ENCODE peak calls at places on chromosomes 16 and 17, in five cellular contexts. J, Z, W, A and T are unnamed samples. For H3K4me1 and H3K9me3, the result is how much of the 10 kb centered on the place peaks cover.

GRCh38 chr16:10937068-10937859 is 5.0 kb downstream of the DEXI start:
- DNase-seq in W (no peak), J (no peak), Z (peak), A (no peak), T (no peak)

GRCh38 chr17:27155866-27156265 is 138.0 kb upstream of the WSB1 start:
- DNase-seq in Z (no peak), A (peak), J (no peak), W (no peak), T (no peak)

GRCh38 chr17:81528651-81529436 is 667 bp downstream of the FSCN2 start:
- DNase-seq in J (no peak), Z (no peak), A (no peak), W (no peak), T (no peak)

GRCh38 chr17:10907370-10907769 is 69.5 kb upstream of the PIRT start:
- DNase-seq in A (no peak), J (no peak), W (no peak), Z (no peak), T (no peak)

GRCh38 chr17:55320594-55321506 is 56.1 kb downstream of the HLF start:
- DNase-seq in J (peak), A (no peak), W (no peak), Z (peak), T (no peak)

GRCh38 chr17:50075446-50076032 is 19.6 kb upstream of the PDK2 start:
- DNase-seq in W (no peak), A (peak), Z (no peak), J (no peak), T (no peak)

GRCh38 chr16:89051521-89052166 is 42.0 kb upstream of the ACSF3 start:
- DNase-seq in A (peak), W (no peak), J (peak), Z (no peak), T (no peak)

GRCh38 chr16:51851111-51851510 is 695.8 kb downstream of the TOX3 start:
- DNase-seq in Z (no peak), A (no peak), J (no peak), W (no peak), T (no peak)

GRCh38 chr17:75557075-75557851 is 30.3 kb upstream of the MYO15B start:
- DNase-seq in Z (peak), W (peak), J (no peak), A (peak), T (no peak)

GRCh38 chr17:82400830-82401229 is 17.3 kb upstream of the HEXD start:
- DNase-seq in J (peak), W (no peak), Z (peak), A (peak), T (peak)

GRCh38 chr16:80105160-80105559 is 435.6 kb upstream of the DYNLRB2 start:
- DNase-seq in Z (no peak), J (no peak), W (no peak), A (no peak), T (no peak)

GRCh38 chr17:48626470-48627241 is 498 bp upstream of the HOXB9 start:
- DNase-seq in W (no peak), J (no peak), A (peak), Z (no peak), T (peak)

GRCh38 chr17:40555296-40556190 is 9.7 kb downstream of the CCR7 start:
- DNase-seq in J (no peak), W (no peak), Z (peak), A (no peak), T (no peak)

GRCh38 chr17:37406635-37407455 is at the start of the genes ACACA and TADA2A:
- DNase-seq in J (peak), A (peak), Z (peak), W (peak), T (peak)

GRCh38 chr16:29892458-29892813 is 6.9 kb downstream of the SEZ6L2 start:
- DNase-seq in W (no peak), A (no peak), Z (no peak), J (no peak), T (no peak)

GRCh38 chr17:40952675-40953074 is 14.1 kb downstream of the KRT39 start:
- DNase-seq in A (no peak), Z (no peak), W (no peak), J (no peak), T (no peak)

DNA sequence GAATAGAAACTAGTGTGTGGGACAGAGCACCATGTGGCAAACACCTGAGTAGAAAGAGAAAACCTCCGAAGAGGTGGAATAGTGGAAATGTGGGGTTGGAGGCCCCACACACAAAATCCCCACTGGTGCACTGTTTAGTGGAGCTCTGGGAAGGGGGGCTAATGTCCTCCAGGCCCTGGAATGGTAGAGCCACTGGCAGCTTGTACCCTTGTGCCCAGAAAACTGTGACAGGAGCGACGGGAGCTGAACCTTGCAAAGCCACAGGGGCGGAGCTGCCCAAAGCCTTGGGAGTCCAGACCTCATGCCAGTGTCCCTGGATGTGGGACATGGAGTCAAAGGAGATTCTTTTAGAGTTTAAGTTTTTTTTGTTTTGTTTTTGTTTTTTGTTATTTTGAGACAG is 50.6 kb downstream of the RNF112 start:
- DNase-seq in Z (no peak), J (no peak), A (no peak), W (no peak), T (no peak)
- H3K4me1 ChIP-seq in Z (under half), J (under half), A (under half), W (under half), T (under half)

GRCh38 chr16:24381470-24382118 is 125.5 kb downstream of the CACNG3 start:
- DNase-seq in J (no peak), Z (no peak), W (no peak), A (no peak), T (no peak)

GRCh38 chr16:24378999-24379398 is 122.9 kb downstream of the CACNG3 start:
- DNase-seq in J (no peak), A (no peak), Z (no peak), W (no peak), T (no peak)

GRCh38 chr16:24382929-24383328 is 126.8 kb downstream of the CACNG3 start:
- DNase-seq in W (no peak), J (no peak), Z (no peak), A (no peak), T (no peak)
- H3K9me3 ChIP-seq in W (under half), J (under half), Z (under half), A (under half), T (under half)

GRCh38 chr17:2266045-2266864 is 37.3 kb downstream of the SMG6 start:
- DNase-seq in W (peak), Z (peak), J (no peak), A (no peak), T (peak)

GRCh38 chr17:2263183-2263954 is 40.2 kb downstream of the SMG6 start:
- DNase-seq in A (no peak), W (no peak), J (no peak), Z (no peak), T (peak)

GRCh38 chr17:2264023-2264860 is 39.3 kb downstream of the SMG6 start:
- DNase-seq in A (no peak), Z (no peak), W (no peak), J (no peak), T (no peak)

GRCh38 chr17:2266865-2267228 is 36.7 kb downstream of the SMG6 start:
- DNase-seq in Z (no peak), J (no peak), A (no peak), W (no peak), T (no peak)

GRCh38 chr17:2267354-2267753 is 36.2 kb downstream of the SMG6 start:
- DNase-seq in Z (no peak), A (no peak), J (no peak), W (no peak), T (no peak)
- H3K4me1 ChIP-seq in Z (under half), A (under half), J (under half), W (under half), T (half or more)

GRCh38 chr17:31575043-31575442 is 183.6 kb downstream of the RAB11FIP4 start:
- DNase-seq in A (no peak), J (no peak), W (no peak), Z (no peak), T (no peak)
- H3K9me3 ChIP-seq in A (under half), J (under half), W (under half), Z (under half), T (under half)